ENCODE peak calls at places on chromosomes 2 and 18, in four cellular contexts. N is GM23338, V is HL-60, J is spleen. S is an unnamed sample.

GRCh38 chr2:136065384-136065783 is 52.6 kb downstream of the CXCR4 start:
- DNase-seq in J (no peak), N (no peak), V (no peak), S (no peak)

GRCh38 chr2:1910562-1911256 is 166.4 kb upstream of the PXDN start:
- DNase-seq in J (no peak), N (peak; percentile 48), V (no peak), S (no peak)

GRCh38 chr2:64748561-64748960 is 94.8 kb upstream of the SERTAD2 start:
- DNase-seq in N (no peak), J (no peak), V (no peak), S (no peak)

GRCh38 chr2:156601840-156602551 is 165.8 kb downstream of the GPD2 start:
- DNase-seq in V (no peak), J (no peak), N (no peak), S (no peak)

GRCh38 chr18:77178559-77178958 is 46.0 kb upstream of the MBP start:
- DNase-seq in N (no peak), V (peak; percentile 46), J (no peak), S (no peak)

GRCh38 chr2:203758841-203759691 is 52.6 kb downstream of the CD28 start:
- DNase-seq in J (no peak), V (no peak), N (no peak), S (no peak)

GRCh38 chr2:209642146-209642815 is 129.4 kb upstream of the UNC80 start:
- DNase-seq in V (no peak), J (no peak), N (no peak), S (no peak)

GRCh38 chr2:28507806-28508764 is 12.2 kb downstream of the PLB1 start:
- DNase-seq in V (no peak), J (no peak), N (no peak), S (no peak)

GRCh38 chr18:79736846-79737245 is 57.2 kb downstream of the CTDP1 start:
- DNase-seq in J (peak; percentile 64), N (no peak), V (no peak), S (no peak)

GRCh38 chr18:3593904-3594759 is 144.2 kb downstream of the TGIF1 start:
- DNase-seq in V (peak; percentile 88), N (peak; percentile 86), J (peak; percentile 92), S (peak; percentile 41)

GRCh38 chr2:164770421-164770916 is 71.2 kb downstream of the COBLL1 start:
- DNase-seq in N (no peak), J (no peak), V (no peak), S (no peak)

GRCh38 chr2:239928457-239929350 is 96.4 kb downstream of the NDUFA10 start:
- DNase-seq in V (no peak), J (peak; percentile 81), N (peak; percentile 44), S (no peak)

GRCh38 chr2:239299218-239299939 is 101.4 kb downstream of the HDAC4 start:
- DNase-seq in N (no peak), V (no peak), J (peak; percentile 72), S (no peak)

GRCh38 chr2:128541448-128541847 is 222.8 kb upstream of the HS6ST1 start:
- DNase-seq in N (no peak), J (no peak), V (no peak), S (no peak)

GRCh38 chr2:239057533-239057932 is 209.6 kb downstream of the TWIST2 start:
- DNase-seq in N (no peak), J (no peak), V (no peak), S (no peak)

GRCh38 chr18:61025596-61025995 is 307.6 kb upstream of the CDH20 start:
- DNase-seq in V (no peak), N (no peak), J (no peak), S (no peak)

GRCh38 chr2:144479138-144479537 is 40.8 kb downstream of the ZEB2 start:
- DNase-seq in V (no peak), N (peak; percentile 77), J (no peak), S (no peak)

GRCh38 chr2:161857936-161858335 is 216.1 kb downstream of the DPP4 start:
- DNase-seq in J (no peak), N (no peak), V (no peak), S (no peak)

GRCh38 chr2:55581435-55581834 is 36.0 kb downstream of the PPP4R3B start:
- DNase-seq in V (no peak), N (peak; percentile 65), J (no peak), S (no peak)

GRCh38 chr2:210086292-210086691 is 83.9 kb downstream of the RPE start:
- DNase-seq in N (no peak), V (no peak), J (no peak), S (no peak)

GRCh38 chr2:233761040-233761769 is 1.1 kb downstream of the UGT1A1 start:
- DNase-seq in N (no peak), V (no peak), J (no peak), S (no peak)

GRCh38 chr2:5725072-5725471 is 32.9 kb downstream of the SOX11 start:
- DNase-seq in V (no peak), N (no peak), J (no peak), S (no peak)

GRCh38 chr2:5723791-5724735 is 31.9 kb downstream of the SOX11 start:
- DNase-seq in N (no peak), J (no peak), V (no peak), S (no peak)

GRCh38 chr2:5719629-5720334 is 27.6 kb downstream of the SOX11 start:
- DNase-seq in V (no peak), J (no peak), N (no peak), S (no peak)

GRCh38 chr2:5722236-5722635 is 30.1 kb downstream of the SOX11 start:
- DNase-seq in V (no peak), J (no peak), N (no peak), S (no peak)

DNA sequence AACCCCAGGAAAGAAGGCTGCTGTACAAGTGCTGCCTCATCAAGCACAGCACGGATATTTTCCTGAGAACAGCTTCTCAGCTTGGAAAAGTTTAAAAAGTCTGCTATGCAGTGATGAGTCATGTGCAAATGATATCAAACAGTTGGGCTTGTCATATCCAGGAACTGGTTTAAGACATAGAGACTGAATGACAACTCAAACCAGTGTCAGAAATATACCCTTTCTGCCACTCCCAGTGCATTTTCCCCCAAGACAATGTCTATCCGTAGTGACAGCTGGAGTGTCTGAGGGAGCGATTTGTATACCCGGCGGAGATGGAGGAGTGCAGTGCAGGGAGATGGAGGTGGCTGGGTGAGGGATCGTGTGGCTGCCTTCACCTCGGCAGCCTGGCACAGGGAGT is 28.2 kb downstream of the SOX11 start:
- DNase-seq in V (no peak), N (no peak), J (no peak), S (no peak)
- TF ChIP-seq POLR2AphosphoS5 in V (no peak), N (no peak), J (no peak), S (no peak)

DNA sequence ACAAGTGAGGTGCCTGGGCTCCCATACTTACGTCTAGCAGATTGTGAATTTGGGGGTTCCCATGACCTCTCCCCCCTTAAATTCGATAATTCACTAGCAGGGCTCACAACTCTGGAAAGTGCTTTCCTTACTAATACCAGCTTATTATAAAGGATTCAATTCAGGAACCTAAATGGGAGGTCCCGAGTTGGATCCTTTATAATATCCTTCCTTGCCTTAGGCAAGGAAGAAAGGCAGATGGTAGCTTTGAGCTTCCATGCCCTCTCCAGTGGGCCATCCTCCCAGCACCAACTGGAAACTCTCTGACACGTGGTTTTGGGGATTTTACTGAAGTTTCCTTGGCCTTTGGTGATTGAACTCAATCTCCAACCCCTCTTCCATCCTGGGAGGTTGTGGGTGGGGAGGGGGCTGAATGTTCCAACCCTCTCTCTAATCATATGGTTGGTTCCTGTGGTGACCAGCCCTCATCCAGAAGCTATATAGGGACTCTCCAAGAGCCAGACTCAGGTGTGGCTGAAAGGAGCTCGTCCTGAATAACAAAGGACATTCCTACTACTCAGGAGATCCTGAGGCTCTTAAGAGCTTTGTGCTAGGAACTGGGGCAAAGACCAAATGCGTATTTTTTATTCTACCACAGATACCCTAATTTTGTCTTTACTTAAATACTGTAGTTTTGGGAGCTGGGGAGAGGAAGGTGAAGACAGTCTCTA is 62.2 kb downstream of the HAUS1 start:
- DNase-seq in N (peak; percentile 81), V (no peak), J (no peak), S (no peak)
- TF ChIP-seq POLR2AphosphoS5 in N (no peak), V (no peak), J (no peak), S (no peak)

DNA sequence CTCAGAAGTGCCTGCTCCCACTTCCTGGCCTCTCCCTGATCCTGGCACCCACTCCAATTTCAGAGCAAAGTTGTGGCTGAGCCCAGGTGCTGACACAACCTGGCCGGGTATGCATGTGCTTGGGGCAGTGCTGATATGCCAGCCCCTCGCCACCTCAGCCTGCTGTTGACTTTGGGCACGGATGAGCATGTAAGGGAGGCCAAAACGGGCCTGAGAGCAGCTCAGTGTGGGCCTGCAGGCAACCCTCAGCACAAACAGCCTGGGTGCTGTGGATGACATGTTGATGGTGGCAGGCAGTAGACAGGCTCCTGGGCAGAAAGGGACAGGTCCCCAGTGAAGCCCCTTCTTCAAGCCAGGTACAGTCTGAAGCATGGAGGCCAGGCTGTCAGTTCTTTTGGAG is 553.6 kb upstream of the FSIP2 start:
- DNase-seq in V (no peak), J (no peak), N (no peak), S (no peak)
- TF ChIP-seq POLR2AphosphoS5 in V (no peak), J (no peak), N (no peak), S (no peak)

DNA sequence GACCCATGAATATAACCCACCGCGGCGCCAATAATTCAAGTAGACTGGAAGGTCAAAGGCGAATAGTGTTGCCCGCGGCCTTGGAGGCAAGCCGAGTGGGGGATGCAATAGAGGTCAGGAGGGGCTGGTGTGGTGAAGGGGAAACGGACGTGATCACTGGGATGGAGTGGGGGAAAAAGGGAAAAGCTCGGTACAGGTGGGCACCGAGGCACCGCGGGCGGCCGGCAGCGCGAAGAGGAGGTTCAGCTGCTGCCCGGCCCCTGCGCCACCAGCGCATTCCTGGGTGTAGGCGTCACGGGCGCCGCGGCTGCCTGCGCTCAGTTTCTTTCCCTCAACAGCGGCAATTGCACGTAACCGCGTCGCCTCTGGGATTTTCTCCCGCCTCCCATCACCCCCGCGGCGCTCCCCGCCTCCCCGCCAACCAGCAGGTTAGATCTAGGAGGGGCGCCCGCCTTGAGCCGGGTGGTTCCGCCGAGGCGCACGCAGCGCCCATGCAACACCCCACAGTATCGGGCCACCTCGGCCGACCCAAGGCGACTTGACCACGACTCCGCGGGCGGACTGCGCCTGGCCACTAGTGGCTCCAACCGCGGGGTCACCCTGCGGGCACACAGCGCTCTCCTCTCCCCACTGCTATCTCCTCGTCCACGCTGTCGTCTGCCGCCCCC is 1.5 kb downstream of the RND3 start:
- DNase-seq in V (no peak), J (peak; percentile 74), N (peak; percentile 76), S (peak; percentile 11)
- TF ChIP-seq POLR2AphosphoS5 in V (no peak), J (peak; percentile 60), N (peak; percentile 36), S (no peak)

GRCh38 chr18:70469916-70470315 is 181.1 kb downstream of the SOCS6 start:
- DNase-seq in V (no peak), J (no peak), N (no peak), S (no peak)
- TF ChIP-seq POLR2AphosphoS5 in V (no peak), J (no peak), N (no peak), S (no peak)

DNA sequence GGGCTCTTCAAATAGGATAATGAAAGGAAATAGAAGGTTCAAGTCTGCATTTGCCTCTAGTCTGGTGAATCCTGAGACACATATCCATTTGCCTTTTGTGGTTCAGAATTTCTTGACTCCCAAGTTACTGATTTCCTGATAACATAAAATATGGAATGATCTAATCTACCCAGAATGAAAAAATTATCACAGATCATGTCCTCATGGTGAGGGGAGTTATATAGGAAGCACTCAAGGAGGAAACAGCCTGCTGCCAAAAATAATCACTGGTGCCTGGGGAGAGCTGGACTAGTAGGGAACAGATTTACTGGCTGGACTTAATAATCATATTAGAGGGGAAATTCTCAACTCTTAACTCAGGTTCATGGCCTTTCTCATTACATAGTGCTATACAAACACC is 95.5 kb upstream of the STK17B start:
- DNase-seq in N (no peak), V (no peak), J (no peak), S (no peak)
- TF ChIP-seq POLR2AphosphoS5 in N (no peak), V (no peak), J (no peak), S (no peak)

GRCh38 chr2:230668184-230668938 is 44.3 kb upstream of the CAB39 start:
- DNase-seq in J (peak; percentile 85), N (no peak), V (peak; percentile 89), S (peak; percentile 55)
- TF ChIP-seq POLR2AphosphoS5 in J (peak; percentile 56), N (no peak), V (peak; percentile 70), S (peak; percentile 66)